ENCODE peak calls at places on chromosome 6, in nine cellular contexts. N, F, S, Q, K, L, Y, X and A are unnamed samples.

GRCh38 chr6:166173292-166173951 is 5.8 kb upstream of the TBXT start:
- DNase-seq in N (peak), F (no peak), S (peak), Q (no peak), K (no peak), L (no peak), Y (no peak), X (no peak), A (no peak)

GRCh38 chr6:147676468-147676867 is 168.0 kb downstream of the SAMD5 start:
- DNase-seq in N (no peak), F (no peak), S (no peak), Q (no peak), K (no peak), L (no peak), Y (no peak), X (no peak), A (no peak)

GRCh38 chr6:98764378-98764911 is 69.9 kb upstream of the POU3F2 start:
- DNase-seq in N (no peak), F (no peak), S (no peak), Q (no peak), K (no peak), L (no peak), Y (no peak), X (no peak), A (no peak)

GRCh38 chr6:40807484-40807883 is 220.3 kb upstream of the LRFN2 start:
- DNase-seq in N (no peak), F (no peak), S (no peak), Q (no peak), K (no peak), L (no peak), Y (no peak), X (no peak), A (no peak)

GRCh38 chr6:10610289-10610688 is 84.1 kb downstream of the C6orf52 start:
- DNase-seq in N (no peak), F (no peak), S (no peak), Q (peak), K (no peak), L (no peak), Y (no peak), X (peak), A (no peak)

GRCh38 chr6:71887006-71887743 is 825 bp downstream of the RIMS1 start:
- DNase-seq in N (no peak), F (no peak), S (peak), Q (peak), K (no peak), L (no peak), Y (no peak), X (no peak), A (no peak)

GRCh38 chr6:33592280-33592594 is 12.2 kb upstream of the BAK1 start:
- DNase-seq in N (no peak), F (no peak), S (no peak), Q (no peak), K (no peak), L (no peak), Y (no peak), X (no peak), A (no peak)

GRCh38 chr6:42569102-42570028 is 5.5 kb downstream of the UBR2 start:
- DNase-seq in N (no peak), F (no peak), S (no peak), Q (no peak), K (no peak), L (no peak), Y (peak), X (no peak), A (no peak)

GRCh38 chr6:163780993-163781392 is 366.5 kb downstream of the QKI start:
- DNase-seq in N (no peak), F (no peak), S (no peak), Q (peak), K (peak), L (no peak), Y (no peak), X (peak), A (no peak)

GRCh38 chr6:30443657-30444450 is 45.5 kb upstream of the HLA-E start:
- DNase-seq in N (no peak), F (no peak), S (no peak), Q (no peak), K (no peak), L (no peak), Y (no peak), X (no peak), A (no peak)

GRCh38 chr6:108684809-108685329 is 124.2 kb downstream of the FOXO3 start:
- DNase-seq in N (no peak), F (no peak), S (no peak), Q (no peak), K (no peak), L (no peak), Y (peak), X (peak), A (no peak)

GRCh38 chr6:85472744-85473143 is 22.9 kb downstream of the NT5E start:
- DNase-seq in N (no peak), F (no peak), S (no peak), Q (no peak), K (no peak), L (no peak), Y (no peak), X (no peak), A (no peak)

GRCh38 chr6:93624408-93624807 is 205.0 kb upstream of the EPHA7 start:
- DNase-seq in N (no peak), F (no peak), S (no peak), Q (no peak), K (no peak), L (no peak), Y (no peak), X (no peak), A (no peak)

GRCh38 chr6:37741757-37742400 is 44.2 kb upstream of the MDGA1 start:
- DNase-seq in N (peak), F (no peak), S (peak), Q (no peak), K (no peak), L (no peak), Y (peak), X (no peak), A (no peak)

GRCh38 chr6:79946773-79947190 is 571 bp downstream of the ELOVL4 start:
- DNase-seq in N (no peak), F (peak), S (peak), Q (peak), K (no peak), L (no peak), Y (no peak), X (peak), A (no peak)

GRCh38 chr6:90202156-90202555 is 94.5 kb downstream of the BACH2 start:
- DNase-seq in N (no peak), F (no peak), S (no peak), Q (no peak), K (no peak), L (no peak), Y (no peak), X (no peak), A (no peak)

GRCh38 chr6:41289815-41290214 is 3.3 kb upstream of the TREM1 start:
- DNase-seq in N (no peak), F (no peak), S (peak), Q (no peak), K (no peak), L (no peak), Y (no peak), X (no peak), A (no peak)

GRCh38 chr6:166809721-166810120 is 146.6 kb downstream of the RNASET2 start:
- DNase-seq in N (no peak), F (no peak), S (no peak), Q (no peak), K (no peak), L (no peak), Y (no peak), X (no peak), A (no peak)

GRCh38 chr6:45832063-45832462 is 183.6 kb downstream of the CLIC5 start:
- DNase-seq in N (no peak), F (no peak), S (no peak), Q (no peak), K (no peak), L (no peak), Y (no peak), X (no peak), A (no peak)

GRCh38 chr6:111478749-111479148 is 4.3 kb downstream of the REV3L start:
- DNase-seq in N (no peak), F (peak), S (peak), Q (no peak), K (no peak), L (no peak), Y (peak), X (no peak), A (no peak)

GRCh38 chr6:112183271-112183671 is 71.1 kb downstream of the LAMA4 start:
- DNase-seq in N (no peak), F (no peak), S (no peak), Q (no peak), K (no peak), L (no peak), Y (no peak), X (no peak), A (no peak)

GRCh38 chr6:117481278-117481925 is 1.1 kb upstream of the DCBLD1 start:
- DNase-seq in N (no peak), F (peak), S (peak), Q (no peak), K (no peak), L (peak), Y (peak), X (no peak), A (no peak)

GRCh38 chr6:84280030-84280429 is 52.6 kb upstream of the CEP162 start:
- DNase-seq in N (no peak), F (no peak), S (no peak), Q (no peak), K (no peak), L (no peak), Y (no peak), X (no peak), A (no peak)

GRCh38 chr6:13813621-13814175 is 659 bp downstream of the MCUR1 start:
- DNase-seq in N (peak), F (no peak), S (peak), Q (peak), K (no peak), L (peak), Y (peak), X (peak), A (peak)
- H3K27ac ChIP-seq in N (peak), F (peak), S (peak), Q (peak), K (peak), L (peak), Y (peak), X (peak), A (peak)

DNA sequence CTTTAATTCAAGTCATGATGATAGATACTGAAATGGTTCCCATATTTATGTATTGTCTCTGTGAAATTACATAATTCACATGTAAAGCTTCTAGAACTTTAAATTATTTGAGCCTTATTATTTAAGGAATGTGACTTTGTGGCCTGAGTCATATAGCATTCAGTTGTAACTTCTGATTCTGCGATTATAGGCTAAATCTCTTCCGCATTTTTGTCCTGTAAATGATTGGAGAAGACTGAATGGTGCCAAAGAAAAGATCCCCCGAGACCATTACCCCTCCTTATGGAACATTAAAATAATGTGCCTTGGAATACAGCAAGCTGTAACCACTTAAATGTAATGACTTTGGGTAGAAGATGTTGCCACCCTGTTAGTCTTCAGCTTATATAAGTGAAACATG is 63.3 kb upstream of the MAP7 start:
- DNase-seq in N (no peak), F (no peak), S (no peak), Q (no peak), K (no peak), L (no peak), Y (no peak), X (no peak), A (no peak)
- H3K4me3 ChIP-seq in N (no peak), F (no peak), S (no peak), Q (no peak), K (no peak), L (no peak), Y (no peak), X (no peak), A (no peak)

GRCh38 chr6:155527443-155527842 is 71.8 kb upstream of the NOX3 start:
- DNase-seq in N (no peak), F (no peak), S (no peak), Q (no peak), K (no peak), L (no peak), Y (no peak), X (no peak), A (no peak)

GRCh38 chr6:155528982-155529453 is 73.4 kb upstream of the NOX3 start:
- DNase-seq in N (no peak), F (no peak), S (peak), Q (no peak), K (no peak), L (no peak), Y (no peak), X (no peak), A (no peak)

GRCh38 chr6:155530219-155530834 is 74.7 kb upstream of the NOX3 start:
- DNase-seq in N (no peak), F (peak), S (peak), Q (no peak), K (no peak), L (no peak), Y (peak), X (no peak), A (no peak)

GRCh38 chr6:155524249-155524651 is 68.6 kb upstream of the NOX3 start:
- DNase-seq in N (no peak), F (no peak), S (no peak), Q (no peak), K (no peak), L (no peak), Y (no peak), X (no peak), A (no peak)

DNA sequence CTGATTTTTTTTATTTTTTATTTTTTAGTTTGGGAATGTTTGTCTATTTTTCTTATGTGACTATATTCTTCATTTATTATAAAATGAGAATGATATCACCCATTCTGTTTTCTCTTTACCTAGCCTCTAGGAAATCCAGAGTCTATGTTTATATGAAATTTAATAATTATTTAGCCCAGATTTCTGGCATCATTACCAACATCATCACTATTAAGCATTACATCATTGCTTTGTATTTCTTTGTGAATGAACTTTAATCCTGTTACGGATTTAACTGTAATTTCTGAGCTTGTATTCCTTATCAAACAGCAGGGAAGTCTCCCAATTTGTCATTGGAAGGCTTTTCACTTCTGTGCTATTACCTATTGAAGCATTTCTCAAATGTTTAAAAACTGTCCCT is 72.7 kb upstream of the NOX3 start:
- DNase-seq in N (no peak), F (no peak), S (no peak), Q (no peak), K (no peak), L (no peak), Y (no peak), X (no peak), A (no peak)
- H3K27ac ChIP-seq in N (no peak), F (no peak), S (no peak), Q (peak), K (peak), L (peak), Y (no peak), X (no peak), A (peak)

GRCh38 chr6:129673758-129674157 is 36.2 kb downstream of the ARHGAP18 start:
- DNase-seq in N (no peak), F (no peak), S (no peak), Q (no peak), K (no peak), L (no peak), Y (no peak), X (no peak), A (no peak)

GRCh38 chr6:129670634-129671033 is 39.3 kb downstream of the ARHGAP18 start:
- DNase-seq in N (no peak), F (no peak), S (no peak), Q (no peak), K (no peak), L (no peak), Y (no peak), X (no peak), A (no peak)

GRCh38 chr6:129672345-129672691 is 37.7 kb downstream of the ARHGAP18 start:
- DNase-seq in N (no peak), F (peak), S (no peak), Q (no peak), K (no peak), L (no peak), Y (no peak), X (no peak), A (no peak)

GRCh38 chr6:129672883-129673631 is 36.9 kb downstream of the ARHGAP18 start:
- DNase-seq in N (no peak), F (peak), S (peak), Q (no peak), K (no peak), L (no peak), Y (no peak), X (no peak), A (no peak)

GRCh38 chr6:129671442-129672344 is 38.3 kb downstream of the ARHGAP18 start:
- DNase-seq in N (no peak), F (peak), S (peak), Q (no peak), K (no peak), L (no peak), Y (peak), X (no peak), A (no peak)
- H3K4me3 ChIP-seq in N (no peak), F (no peak), S (no peak), Q (no peak), K (no peak), L (no peak), Y (no peak), X (no peak), A (no peak)